ENCODE peak calls at places on chromosome 21, in seven cellular contexts. R is mucosa of descending colon, G is gastrocnemius medialis, E is neural progenitor cell, L is adrenal gland, C is fibroblast of mammary gland, Q is fibroblast of lung. F is an unnamed sample.

GRCh38 chr21:42737969-42738590 is 84.7 kb downstream of the PDE9A start:
- DNase-seq in Q (peak; percentile 45), C (peak; percentile 40), E (no peak), L (peak; percentile 32), G (no peak), R (peak; percentile 76), F (peak; percentile 64)

GRCh38 chr21:37032877-37033471 is 26.5 kb downstream of the RIPPLY3 start:
- DNase-seq in Q (peak; percentile 60), C (peak; percentile 75), E (no peak), R (no peak), L (peak; percentile 42), G (no peak), F (no peak)

GRCh38 chr21:44377922-44378645 is 24.7 kb downstream of the TRPM2 start:
- DNase-seq in E (no peak), R (peak; percentile 9), C (no peak), G (no peak), L (peak; percentile 10), Q (no peak), F (no peak)

GRCh38 chr21:34836103-34836932 is 167.5 kb downstream of the CLIC6 start:
- DNase-seq in C (peak; percentile 100), G (peak; percentile 93), E (no peak), Q (peak; percentile 100), L (peak; percentile 81), R (no peak), F (peak; percentile 95)

GRCh38 chr21:16551101-16551695 is 821.4 kb downstream of the USP25 start:
- DNase-seq in G (no peak), R (no peak), Q (no peak), L (no peak), C (no peak), E (peak; percentile 44), F (no peak)

GRCh38 chr21:21921410-21922232 is 923.4 kb downstream of the NCAM2 start:
- DNase-seq in R (no peak), C (peak; percentile 32), G (no peak), Q (peak; percentile 37), E (peak; percentile 58), L (no peak), F (no peak)

GRCh38 chr21:32329776-32330175 is 31.1 kb downstream of the MRAP start:
- DNase-seq in E (no peak), G (no peak), Q (peak; percentile 8), R (no peak), C (peak; percentile 59), L (no peak), F (no peak)

GRCh38 chr21:36141513-36141925 is 6.6 kb downstream of the CBR3 start:
- DNase-seq in R (peak; percentile 91), L (peak; percentile 83), E (peak; percentile 95), Q (peak; percentile 85), G (peak; percentile 85), C (peak; percentile 89), F (peak; percentile 74)

GRCh38 chr21:39385299-39386145 is 36.6 kb upstream of the HMGN1 start:
- DNase-seq in E (no peak), L (peak; percentile 88), Q (peak; percentile 82), C (peak; percentile 72), G (peak; percentile 87), R (peak; percentile 92), F (peak; percentile 62)

GRCh38 chr21:35072557-35072956 is 23.5 kb upstream of the RUNX1 start:
- DNase-seq in G (no peak), Q (no peak), L (no peak), C (no peak), E (no peak), R (no peak), F (no peak)

GRCh38 chr21:43919871-43920801 is 55.1 kb downstream of the AGPAT3 start:
- DNase-seq in R (peak; percentile 10), L (no peak), Q (no peak), E (no peak), G (no peak), C (no peak), F (no peak)

GRCh38 chr21:43467785-43468184 is 40.9 kb upstream of the SIK1 start:
- DNase-seq in E (no peak), G (no peak), R (peak; percentile 7), C (no peak), Q (no peak), L (peak; percentile 2), F (no peak)

GRCh38 chr21:25977068-25977611 is 193.4 kb downstream of the APP start:
- DNase-seq in L (no peak), E (no peak), C (no peak), G (no peak), Q (no peak), R (no peak), F (no peak)

DNA sequence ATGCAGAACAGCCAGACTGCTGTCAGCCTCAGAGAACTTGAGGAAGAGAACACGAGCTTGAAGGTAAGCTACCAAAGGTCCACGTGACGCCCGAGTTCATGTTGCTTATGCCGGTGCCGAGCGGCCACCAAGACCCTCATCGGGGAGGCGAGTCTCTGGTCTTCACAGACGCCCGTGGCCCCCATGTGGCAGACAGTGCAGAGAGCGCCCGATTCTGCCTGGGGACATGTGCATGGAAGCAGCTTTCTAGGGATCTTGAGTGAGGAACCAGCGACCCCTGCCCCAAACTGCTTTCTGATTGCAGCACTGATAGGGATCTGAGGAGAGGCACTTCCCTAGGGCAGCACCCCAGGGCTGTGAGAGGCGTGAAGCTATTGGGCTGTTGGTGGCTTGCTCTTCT is 56.3 kb upstream of the DIP2A start:
- DNase-seq in C (no peak), E (no peak), G (no peak), Q (no peak), R (no peak), L (no peak), F (no peak)
- TF ChIP-seq CTCF in C (no peak), E (no peak), G (no peak), Q (no peak), R (no peak), L (no peak), F (no peak)

DNA sequence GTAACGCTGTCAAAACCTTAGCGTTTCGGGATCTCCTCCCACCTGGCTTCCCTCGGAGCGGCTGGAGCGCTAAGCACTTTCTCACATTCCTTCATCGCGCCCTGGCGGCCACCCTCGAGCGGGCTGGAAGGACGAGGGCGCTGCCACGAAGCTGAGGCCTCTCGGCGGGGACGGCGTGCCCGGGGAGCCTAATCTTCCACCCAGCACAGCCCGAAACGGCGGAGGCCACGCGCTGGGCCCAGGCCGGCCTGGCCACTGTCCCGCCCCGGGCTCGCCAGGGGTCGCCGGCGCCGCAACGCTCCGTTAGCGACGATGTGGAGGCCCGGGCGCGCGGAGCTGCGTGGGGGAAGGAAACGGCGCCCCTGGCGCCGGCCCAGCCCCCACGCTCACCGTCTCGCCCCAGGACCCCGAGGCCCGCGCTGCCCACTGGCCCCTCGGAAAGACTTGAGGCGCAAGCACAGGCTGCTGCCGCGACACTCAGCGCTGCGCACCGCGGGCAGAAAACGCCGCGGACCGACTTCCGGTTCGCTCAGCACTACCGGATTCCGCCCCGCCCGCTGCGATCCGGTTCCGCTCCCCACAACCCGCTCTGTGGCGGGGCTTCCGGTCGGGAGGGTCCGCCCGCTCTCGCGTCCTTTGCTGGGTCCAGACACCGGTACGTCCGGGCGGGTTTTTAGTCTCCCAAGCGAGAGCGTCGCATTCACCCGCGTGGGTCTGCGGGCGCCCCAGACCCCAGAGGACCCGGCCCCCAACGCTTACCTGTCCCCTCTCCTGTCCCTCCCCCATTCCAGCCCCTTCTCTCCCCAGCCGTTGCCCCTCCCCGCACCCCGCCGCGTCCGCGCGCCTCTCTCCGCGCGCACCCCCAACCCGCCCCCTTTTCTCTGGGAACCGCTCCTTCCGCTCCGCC is at the start of gene YBEY:
- DNase-seq in R (peak; percentile 93), G (peak; percentile 85), E (peak; percentile 96), Q (peak; percentile 93), L (peak; percentile 88), C (peak; percentile 88), F (peak; percentile 75)
- TF ChIP-seq CTCF in R (peak; percentile 28), G (peak; percentile 49), E (peak; percentile 48), Q (peak; percentile 26), L (peak; percentile 34), C (peak; percentile 22), F (no peak)

DNA sequence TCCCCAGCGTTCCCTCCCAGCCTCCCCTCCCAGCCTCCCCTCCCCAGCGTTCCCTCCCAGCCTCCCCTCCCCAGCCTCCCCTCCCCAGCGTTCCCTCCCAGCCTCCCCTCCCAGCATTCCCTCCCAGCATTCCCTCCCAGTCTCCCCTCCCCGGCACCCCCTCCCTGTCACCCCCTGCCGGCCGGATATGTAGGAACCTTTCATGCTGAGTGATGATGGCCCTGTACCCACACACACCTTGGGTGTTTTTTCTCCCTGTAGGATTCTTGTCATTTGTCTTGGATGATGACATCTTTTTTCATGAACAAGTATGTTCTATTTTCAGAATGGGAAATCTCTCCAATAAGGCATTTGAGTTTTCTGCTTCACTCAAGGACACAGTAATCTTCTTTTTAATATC is 19.6 kb downstream of the FTCD start:
- DNase-seq in E (no peak), C (peak; percentile 21), R (no peak), Q (no peak), G (no peak), L (no peak), F (no peak)
- TF ChIP-seq CTCF in E (no peak), C (peak; percentile 12), R (no peak), Q (no peak), G (no peak), L (no peak), F (no peak)

GRCh38 chr21:41052820-41053555 is 115.0 kb upstream of the BACE2 start:
- DNase-seq in L (no peak), C (no peak), Q (no peak), E (no peak), R (no peak), G (no peak), F (no peak)
- TF ChIP-seq CTCF in L (no peak), C (no peak), Q (no peak), E (no peak), R (no peak), G (no peak), F (no peak)

GRCh38 chr21:38351961-38352521 is 95.2 kb downstream of the KCNJ15 start:
- DNase-seq in C (peak; percentile 93), L (no peak), G (no peak), E (no peak), Q (peak; percentile 77), R (no peak), F (no peak)
- TF ChIP-seq CTCF in C (no peak), L (no peak), G (no peak), E (no peak), Q (no peak), R (no peak), F (no peak)